ENCODE peak calls at places on chromosomes 12 and 14, in nine cellular contexts. V is naive thymus-derived CD8-positive, alpha-beta T cell; B is amniotic stem cell; O is cardiac fibroblast; Z is Peyer's patch; D is left ventricle myocardium inferior; T is lower leg skin; K is sigmoid colon; Y is activated B cell treated with CpG ODN at 0.5 μM for 24 hours. U is an unnamed sample.

GRCh38 chr12:95182868-95183415 is 34.3 kb downstream of the FGD6 start:
- DNase-seq in O (peak), Y (no peak), D (no peak), T (no peak), V (no peak), B (peak), K (no peak), Z (no peak), U (no peak)

GRCh38 chr14:99807413-99808132 is 14.4 kb downstream of the EML1 start:
- DNase-seq in Z (no peak), K (no peak), Y (no peak), O (peak), B (no peak), T (peak), V (no peak), D (no peak), U (no peak)

GRCh38 chr14:38502241-38502640 is 246.3 kb upstream of the CLEC14A start:
- DNase-seq in O (no peak), V (no peak), K (no peak), B (no peak), Y (no peak), D (no peak), T (no peak), Z (no peak), U (no peak)

GRCh38 chr12:42957136-42957535 is 367.6 kb upstream of the PRICKLE1 start:
- DNase-seq in D (peak), Z (no peak), B (no peak), K (no peak), Y (no peak), T (no peak), O (peak), V (no peak), U (no peak)

GRCh38 chr12:109731806-109732205 is 18.2 kb downstream of the FAM222A start:
- DNase-seq in V (no peak), T (peak), D (peak), K (peak), B (no peak), O (no peak), Y (peak), Z (no peak), U (no peak)

GRCh38 chr14:101313268-101313667 is 248.0 kb upstream of the DIO3 start:
- DNase-seq in O (no peak), Z (no peak), B (no peak), V (no peak), Y (no peak), T (no peak), D (no peak), K (no peak), U (no peak)

GRCh38 chr12:93776581-93777018 is 99.4 kb downstream of the CRADD start:
- DNase-seq in O (peak), B (peak), Y (no peak), V (no peak), Z (no peak), K (no peak), D (no peak), T (no peak), U (no peak)

GRCh38 chr12:89786177-89786810 is 77.7 kb upstream of the ATP2B1 start:
- DNase-seq in T (no peak), Z (no peak), K (no peak), V (no peak), B (no peak), Y (no peak), D (no peak), O (no peak), U (no peak)

GRCh38 chr14:56216631-56217379 is 98.6 kb downstream of the PELI2 start:
- DNase-seq in T (peak), B (no peak), K (no peak), Y (no peak), D (peak), Z (peak), O (peak), V (peak), U (peak)

GRCh38 chr14:53295985-53296582 is 143.0 kb upstream of the DDHD1 start:
- DNase-seq in Y (no peak), T (no peak), V (peak), Z (no peak), K (no peak), D (no peak), B (no peak), O (peak), U (no peak)

GRCh38 chr12:21788089-21788983 is 13.8 kb upstream of the KCNJ8 start:
- DNase-seq in Z (no peak), V (no peak), T (no peak), Y (no peak), D (no peak), O (no peak), B (no peak), K (no peak), U (no peak)

GRCh38 chr14:57848353-57848752 is 17.5 kb downstream of the SLC35F4 start:
- DNase-seq in T (no peak), D (no peak), O (no peak), Y (no peak), K (no peak), B (no peak), V (no peak), Z (no peak), U (no peak)

GRCh38 chr12:5197127-5197526 is 153.4 kb downstream of the KCNA5 start:
- DNase-seq in K (no peak), T (no peak), B (no peak), D (no peak), Z (no peak), V (no peak), O (no peak), Y (no peak), U (no peak)

GRCh38 chr12:112617191-112617505 is 174.4 kb upstream of the RPH3A start:
- DNase-seq in V (no peak), Z (no peak), B (no peak), O (no peak), K (no peak), Y (no peak), T (no peak), D (no peak), U (no peak)

GRCh38 chr12:32309811-32310755 is 89.3 kb upstream of the FGD4 start:
- DNase-seq in V (no peak), Z (no peak), T (no peak), O (peak), Y (no peak), K (no peak), D (no peak), B (no peak), U (no peak)

GRCh38 chr14:61608245-61609142 is 86.8 kb upstream of the HIF1A start:
- DNase-seq in Z (no peak), V (no peak), Y (no peak), O (peak), B (no peak), K (no peak), T (no peak), D (no peak), U (no peak)

GRCh38 chr14:47665337-47666134 is 9.9 kb downstream of the MDGA2 start:
- DNase-seq in V (no peak), D (no peak), Z (no peak), T (no peak), Y (no peak), O (no peak), B (no peak), K (no peak), U (no peak)

GRCh38 chr14:56585461-56586084 is 6.0 kb downstream of the TMEM260 start:
- DNase-seq in Y (no peak), O (no peak), T (no peak), V (no peak), Z (no peak), K (no peak), D (no peak), B (no peak), U (no peak)

GRCh38 chr14:95096476-95096875 is 60.9 kb downstream of the DICER1 start:
- DNase-seq in K (no peak), Y (no peak), V (no peak), B (no peak), T (no peak), Z (no peak), D (no peak), O (no peak), U (no peak)

GRCh38 chr14:54643696-54644176 is 76.8 kb downstream of the SAMD4A start:
- DNase-seq in O (no peak), B (no peak), Y (no peak), T (no peak), V (no peak), D (no peak), K (no peak), Z (no peak), U (no peak)

GRCh38 chr12:90166671-90167070 is 458.0 kb upstream of the ATP2B1 start:
- DNase-seq in Z (no peak), K (no peak), O (no peak), D (no peak), Y (no peak), T (no peak), V (no peak), B (no peak), U (no peak)

GRCh38 chr14:35244542-35244941 is 47.6 kb upstream of the PSMA6 start:
- DNase-seq in O (no peak), Y (no peak), D (no peak), Z (no peak), V (no peak), K (no peak), T (no peak), B (no peak), U (no peak)

GRCh38 chr12:116473416-116473815 is 85.8 kb upstream of the MAP1LC3B2 start:
- DNase-seq in V (no peak), D (no peak), B (no peak), Z (no peak), T (no peak), Y (no peak), O (no peak), K (no peak), U (no peak)

GRCh38 chr12:94795520-94795919 is 145.2 kb upstream of the TMCC3 start:
- DNase-seq in Z (no peak), T (no peak), O (peak), Y (no peak), B (peak), D (no peak), V (no peak), K (no peak), U (no peak)

GRCh38 chr14:21018286-21018685 is 6.6 kb downstream of the NDRG2 start:
- DNase-seq in T (peak), O (no peak), B (no peak), Z (no peak), Y (no peak), K (no peak), V (no peak), D (no peak), U (no peak)

GRCh38 chr12:42237853-42238239 is 202 bp downstream of the YAF2 start:
- DNase-seq in V (no peak), K (no peak), B (no peak), Y (no peak), D (no peak), O (no peak), T (no peak), Z (no peak), U (no peak)

GRCh38 chr12:53345486-53346195 is 9.5 kb upstream of the SP7 start:
- DNase-seq in Z (no peak), V (no peak), O (peak), B (no peak), K (peak), D (peak), T (peak), Y (no peak), U (no peak)

GRCh38 chr14:66295386-66295785 is 190.8 kb upstream of the CCDC196 start:
- DNase-seq in D (no peak), Y (no peak), K (no peak), Z (no peak), T (no peak), V (no peak), B (no peak), O (no peak), U (no peak)

GRCh38 chr12:78210894-78211302 is 380.2 kb downstream of the NAV3 start:
- DNase-seq in B (no peak), Z (no peak), D (no peak), V (no peak), Y (no peak), O (peak), T (no peak), K (no peak), U (peak)

GRCh38 chr14:23137221-23138172 is 18.4 kb upstream of the CEBPE start:
- DNase-seq in Y (no peak), D (no peak), K (no peak), B (no peak), V (no peak), O (no peak), T (no peak), Z (no peak), U (peak)

GRCh38 chr12:117472983-117473382 is 111.6 kb upstream of the NOS1 start:
- DNase-seq in B (no peak), D (no peak), T (no peak), Y (no peak), Z (no peak), K (no peak), V (no peak), O (no peak), U (no peak)

GRCh38 chr12:130504110-130504835 is 166.6 kb downstream of the PIWIL1 start:
- DNase-seq in V (no peak), Y (no peak), B (no peak), Z (no peak), T (no peak), O (no peak), K (no peak), D (no peak), U (no peak)

GRCh38 chr14:34794217-34794616 is 79.8 kb upstream of the CFL2 start:
- DNase-seq in K (no peak), Z (no peak), Y (no peak), B (no peak), T (no peak), D (no peak), O (peak), V (no peak), U (no peak)

GRCh38 chr14:32366256-32366655 is 37.2 kb downstream of the AKAP6 start:
- DNase-seq in Y (no peak), T (no peak), O (peak), B (no peak), Z (no peak), V (no peak), K (no peak), D (no peak), U (no peak)

GRCh38 chr12:57467915-57468314 is 8.3 kb downstream of the GLI1 start:
- DNase-seq in D (no peak), V (no peak), Z (no peak), O (no peak), T (no peak), Y (no peak), K (no peak), B (no peak), U (no peak)